ENCODE peak calls at places on chromosomes 2 and 18, in nine cellular contexts. B, E, J, S, D, L, H, A and I are unnamed samples.

GRCh38 chr2:232349546-232349945 is 29.0 kb upstream of the ALPP start:
- DNase-seq in B (no peak), E (no peak), J (no peak), S (no peak), D (no peak), L (peak), H (peak), A (no peak), I (no peak)

GRCh38 chr2:233447506-233448219 is 93.4 kb downstream of the DGKD start:
- DNase-seq in B (no peak), E (no peak), J (no peak), S (no peak), D (no peak), L (peak), H (peak), A (no peak), I (no peak)

GRCh38 chr2:159124441-159124911 is 156.0 kb downstream of the TANC1 start:
- DNase-seq in B (no peak), E (peak), J (peak), S (peak), D (peak), L (no peak), H (no peak), A (peak), I (no peak)

GRCh38 chr18:54551590-54551989 is 39.5 kb upstream of the DYNAP start:
- DNase-seq in B (no peak), E (no peak), J (no peak), S (no peak), D (peak), L (no peak), H (no peak), A (no peak), I (no peak)

GRCh38 chr18:50128506-50129271 is 66.3 kb downstream of the MYO5B start:
- DNase-seq in B (no peak), E (no peak), J (no peak), S (no peak), D (no peak), L (no peak), H (no peak), A (no peak), I (no peak)

GRCh38 chr2:171523969-171524401 is 1.7 kb downstream of the CYBRD1 start:
- DNase-seq in B (no peak), E (peak), J (no peak), S (no peak), D (no peak), L (no peak), H (no peak), A (peak), I (no peak)

GRCh38 chr2:12715258-12715865 is 1.4 kb upstream of the TRIB2 start:
- DNase-seq in B (no peak), E (no peak), J (no peak), S (no peak), D (no peak), L (no peak), H (no peak), A (no peak), I (no peak)

GRCh38 chr2:45028276-45028675 is 19.0 kb upstream of the SIX2 start:
- DNase-seq in B (no peak), E (peak), J (peak), S (no peak), D (no peak), L (no peak), H (no peak), A (peak), I (no peak)

GRCh38 chr2:237568121-237568660 is 1.8 kb downstream of the PRLH start:
- DNase-seq in B (no peak), E (no peak), J (no peak), S (no peak), D (no peak), L (no peak), H (peak), A (no peak), I (no peak)

GRCh38 chr2:165725421-165725820 is 68.6 kb downstream of the GALNT3 start:
- DNase-seq in B (no peak), E (peak), J (peak), S (no peak), D (peak), L (no peak), H (no peak), A (peak), I (no peak)

GRCh38 chr2:216560695-216561370 is 62.2 kb downstream of the RPL37A start:
- DNase-seq in B (no peak), E (no peak), J (peak), S (no peak), D (peak), L (no peak), H (no peak), A (peak), I (no peak)

GRCh38 chr2:238834982-238835381 is 12.9 kb upstream of the TWIST2 start:
- DNase-seq in B (no peak), E (no peak), J (no peak), S (no peak), D (no peak), L (no peak), H (no peak), A (no peak), I (no peak)

GRCh38 chr2:237982039-237982725 is 15.4 kb downstream of the UBE2F start:
- DNase-seq in B (no peak), E (no peak), J (no peak), S (no peak), D (no peak), L (no peak), H (no peak), A (no peak), I (no peak)

DNA sequence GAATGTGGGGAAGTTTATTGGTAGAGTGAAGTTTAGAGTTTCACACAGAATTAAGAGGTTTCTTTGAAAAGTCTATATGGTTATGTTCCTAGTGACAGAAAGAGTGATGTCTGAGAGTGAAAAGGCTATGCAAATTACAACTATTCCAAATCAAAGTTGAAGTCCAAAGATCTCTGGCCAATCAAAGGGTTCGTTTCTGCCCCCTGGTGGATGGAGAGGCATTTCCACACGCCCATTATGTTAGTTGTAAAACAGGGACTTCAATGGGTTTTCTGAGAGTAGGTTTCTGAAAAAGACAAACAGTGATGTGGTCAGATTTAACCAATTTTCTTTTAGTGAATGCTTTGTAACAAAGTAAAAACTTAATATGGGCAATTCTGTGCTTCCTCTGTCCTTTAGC is 441.5 kb upstream of the POU3F3 start:
- DNase-seq in B (peak), E (peak), J (no peak), S (no peak), D (peak), L (no peak), H (no peak), A (no peak), I (peak)
- TF ChIP-seq CTCF in B (peak), E (peak), J (peak), S (peak), D (peak), L (peak), H (peak), A (no peak), I (peak)

DNA sequence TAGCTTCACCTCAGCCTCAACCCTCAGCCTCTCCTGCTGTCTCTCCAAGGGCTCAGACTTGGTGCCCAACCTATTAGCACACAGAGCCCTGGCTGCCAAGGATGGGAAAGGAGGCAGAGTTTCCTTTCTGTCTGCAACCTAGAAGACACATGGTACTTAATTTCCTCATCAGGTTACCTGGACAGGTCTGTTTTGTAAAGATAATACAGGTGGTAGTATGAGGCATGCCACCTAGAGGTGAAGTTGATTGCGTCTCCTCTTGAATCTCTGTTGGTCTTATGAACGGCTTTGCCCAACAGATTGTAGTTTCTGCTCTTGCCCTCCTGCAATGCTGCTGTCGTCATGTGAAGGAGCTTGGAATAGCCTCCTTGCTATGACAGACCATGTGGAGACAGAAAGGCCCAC is 44.5 kb upstream of the RMND5A start:
- DNase-seq in B (no peak), E (peak), J (no peak), S (peak), D (no peak), L (no peak), H (no peak), A (no peak), I (no peak)
- TF ChIP-seq CTCF in B (no peak), E (peak), J (peak), S (peak), D (no peak), L (no peak), H (no peak), A (no peak), I (no peak)

DNA sequence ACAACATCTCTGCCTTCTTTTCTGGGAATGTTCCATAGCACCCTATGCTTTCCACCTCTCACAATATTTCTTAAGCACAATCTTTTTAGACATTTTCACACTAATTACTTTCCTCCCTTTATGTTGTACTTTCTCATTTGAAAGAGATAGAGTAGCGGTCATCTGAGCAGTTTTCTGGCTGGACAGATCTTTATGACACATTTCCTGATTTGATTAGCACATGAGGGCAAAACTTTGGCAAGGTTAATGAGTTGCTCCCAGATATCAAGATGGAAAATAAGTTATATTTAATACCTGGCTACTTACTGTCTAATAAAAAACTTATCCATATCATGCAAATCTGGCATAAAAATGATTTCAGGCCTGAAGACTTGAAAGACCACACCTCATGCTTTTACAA is 723.9 kb downstream of the SOCS6 start:
- DNase-seq in B (no peak), E (no peak), J (no peak), S (no peak), D (no peak), L (no peak), H (no peak), A (no peak), I (no peak)
- TF ChIP-seq CTCF in B (no peak), E (no peak), J (no peak), S (no peak), D (no peak), L (no peak), H (no peak), A (no peak), I (no peak)

GRCh38 chr2:240397542-240397916 is 37.9 kb upstream of the GPC1 start:
- DNase-seq in B (no peak), E (no peak), J (no peak), S (no peak), D (no peak), L (no peak), H (peak), A (no peak), I (no peak)
- TF ChIP-seq CTCF in B (no peak), E (no peak), J (no peak), S (no peak), D (no peak), L (no peak), H (no peak), A (no peak), I (no peak)

GRCh38 chr2:46490521-46491141 is 11.3 kb downstream of the TMEM247 start:
- DNase-seq in B (no peak), E (no peak), J (no peak), S (no peak), D (peak), L (peak), H (peak), A (peak), I (peak)
- TF ChIP-seq CTCF in B (no peak), E (no peak), J (no peak), S (no peak), D (no peak), L (peak), H (no peak), A (no peak), I (peak)

GRCh38 chr2:18119883-18120282 is 241.4 kb downstream of the KCNS3 start:
- DNase-seq in B (no peak), E (no peak), J (peak), S (no peak), D (peak), L (peak), H (no peak), A (peak), I (no peak)

GRCh38 chr2:18118703-18119102 is 240.2 kb downstream of the KCNS3 start:
- DNase-seq in B (no peak), E (peak), J (peak), S (no peak), D (peak), L (no peak), H (no peak), A (no peak), I (no peak)

GRCh38 chr2:18122544-18123210 is 244.2 kb downstream of the KCNS3 start:
- DNase-seq in B (no peak), E (no peak), J (no peak), S (no peak), D (no peak), L (no peak), H (no peak), A (no peak), I (no peak)

GRCh38 chr2:18123211-18123570 is 244.7 kb downstream of the KCNS3 start:
- DNase-seq in B (no peak), E (no peak), J (no peak), S (no peak), D (no peak), L (no peak), H (no peak), A (no peak), I (no peak)

GRCh38 chr2:18117592-18117991 is 239.1 kb downstream of the KCNS3 start:
- DNase-seq in B (no peak), E (peak), J (peak), S (no peak), D (peak), L (peak), H (no peak), A (peak), I (peak)
- TF ChIP-seq CTCF in B (peak), E (peak), J (peak), S (no peak), D (peak), L (peak), H (no peak), A (peak), I (no peak)